ENCODE peak calls at places on chromosomes 5 and 9, in four cellular contexts. I is kidney, Q is suprapubic skin, H is uterus. A is an unnamed sample.

GRCh38 chr9:111350556-111350955 is 20.5 kb upstream of the OR2K2 start:
- DNase-seq in I (no peak), H (no peak), Q (no peak), A (no peak)

GRCh38 chr9:134879664-134880483 is 736 bp upstream of the FCN2 start:
- DNase-seq in Q (peak), H (no peak), I (no peak), A (peak)

GRCh38 chr9:114238919-114239879 is 83.7 kb upstream of the ORM1 start:
- DNase-seq in Q (no peak), I (peak), H (no peak), A (no peak)

GRCh38 chr5:135054546-135054945 is 20.5 kb upstream of the PITX1 start:
- DNase-seq in I (no peak), Q (no peak), H (no peak), A (no peak)

GRCh38 chr9:73023025-73023541 is 70.2 kb upstream of the ALDH1A1 start:
- DNase-seq in I (no peak), Q (no peak), H (peak), A (no peak)

GRCh38 chr5:109688647-109688998 is 1.1 kb upstream of the MAN2A1 start:
- DNase-seq in H (no peak), I (no peak), Q (no peak), A (no peak)

GRCh38 chr5:159504857-159505304 is 174.6 kb upstream of the IL12B start:
- DNase-seq in Q (no peak), I (peak), H (peak), A (no peak)

GRCh38 chr9:88722753-88723152 is 187.8 kb downstream of the NXNL2 start:
- DNase-seq in H (no peak), Q (no peak), I (no peak), A (no peak)

GRCh38 chr9:2267171-2267740 is 252.1 kb downstream of the SMARCA2 start:
- DNase-seq in H (no peak), I (peak), Q (no peak), A (no peak)

GRCh38 chr9:16307626-16308195 is 562.8 kb downstream of the BNC2 start:
- DNase-seq in Q (no peak), H (no peak), I (no peak), A (no peak)

GRCh38 chr9:115167175-115167574 is 49.2 kb upstream of the TNC start:
- DNase-seq in H (no peak), I (no peak), Q (no peak), A (no peak)

GRCh38 chr9:438066-438465 is 223.4 kb downstream of the DOCK8 start:
- DNase-seq in I (no peak), Q (no peak), H (no peak), A (no peak)

GRCh38 chr5:74954919-74955318 is 88.7 kb upstream of the FAM169A start:
- DNase-seq in H (no peak), I (no peak), Q (no peak), A (no peak)

DNA sequence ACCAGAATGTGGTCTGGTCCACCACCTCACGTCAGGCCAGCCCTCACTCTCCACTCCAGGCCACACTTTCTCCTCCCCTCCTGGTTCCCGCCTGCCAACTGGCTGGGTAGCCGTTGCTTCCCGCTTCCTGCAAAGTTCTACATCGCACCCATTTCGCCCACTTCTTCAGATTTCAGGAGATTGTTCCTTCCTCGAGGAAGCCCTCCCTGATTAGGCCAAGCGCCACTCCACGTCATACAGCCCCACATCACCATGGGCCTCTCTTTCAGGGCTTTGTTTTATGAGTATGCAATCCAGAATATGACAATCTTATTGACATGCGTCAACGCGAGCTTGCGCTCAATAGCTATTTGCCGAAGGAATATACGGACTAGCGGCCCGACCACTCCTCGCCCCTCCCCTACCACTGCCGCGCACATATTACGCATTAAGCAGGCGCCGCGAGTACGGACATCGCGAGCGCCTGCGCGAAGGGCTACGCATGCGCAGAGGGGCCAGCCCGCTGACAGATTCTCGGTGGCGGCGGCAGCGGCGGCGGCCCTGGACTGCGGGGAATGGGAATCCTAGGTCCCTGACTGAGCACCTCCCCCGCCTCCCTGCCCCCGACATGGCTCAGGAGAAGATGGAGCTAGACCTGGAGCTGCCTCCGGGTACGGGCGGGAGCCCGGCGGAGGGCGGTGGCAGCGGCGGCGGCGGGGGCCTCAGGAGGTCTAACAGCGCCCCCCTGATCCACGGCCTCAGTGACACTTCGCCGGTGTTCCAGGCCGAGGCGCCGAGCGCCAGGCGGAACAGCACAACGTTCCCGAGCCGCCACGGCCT is 74.7 kb downstream of the PIP5K1B start:
- DNase-seq in H (peak), Q (peak), I (peak), A (peak)
- TF ChIP-seq CTCF in H (peak), Q (peak), I (peak), A (no peak)

GRCh38 chr5:151454166-151454565 is 6.8 kb downstream of the SLC36A1 start:
- DNase-seq in I (no peak), H (no peak), Q (no peak), A (no peak)
- H3K27ac ChIP-seq in I (no peak), H (no peak), Q (no peak), A (no peak)

GRCh38 chr9:34178698-34179527 is at the start of gene UBAP1:
- DNase-seq in Q (peak), H (peak), I (peak), A (peak)
- TF ChIP-seq CTCF in Q (no peak), H (no peak), I (no peak), A (no peak)

GRCh38 chr9:107174441-107174840 is 108.6 kb upstream of the RAD23B start:
- DNase-seq in Q (no peak), H (no peak), I (no peak), A (no peak)

GRCh38 chr9:107172979-107173347 is 110.1 kb upstream of the RAD23B start:
- DNase-seq in Q (no peak), I (no peak), H (no peak), A (no peak)

GRCh38 chr9:107172160-107172978 is 110.7 kb upstream of the RAD23B start:
- DNase-seq in Q (peak), H (peak), I (no peak), A (no peak)

GRCh38 chr9:107175039-107175438 is 108.0 kb upstream of the RAD23B start:
- DNase-seq in I (no peak), Q (no peak), H (no peak), A (no peak)

GRCh38 chr9:107173422-107174180 is 109.5 kb upstream of the RAD23B start:
- DNase-seq in I (no peak), H (no peak), Q (no peak), A (no peak)
- H3K27ac ChIP-seq in I (no peak), H (no peak), Q (no peak), A (no peak)

GRCh38 chr5:2012885-2013284 is 130.2 kb upstream of the IRX4 start:
- DNase-seq in Q (no peak), I (no peak), H (no peak), A (no peak)

GRCh38 chr5:2014058-2014610 is 131.4 kb upstream of the IRX4 start:
- DNase-seq in I (no peak), Q (no peak), H (no peak), A (no peak)

GRCh38 chr5:2013301-2014057 is 130.8 kb upstream of the IRX4 start:
- DNase-seq in H (no peak), I (no peak), Q (no peak), A (no peak)

GRCh38 chr5:2015961-2016360 is 133.2 kb upstream of the IRX4 start:
- DNase-seq in I (no peak), Q (no peak), H (no peak), A (no peak)

GRCh38 chr5:2015116-2015848 is 132.6 kb upstream of the IRX4 start:
- DNase-seq in Q (no peak), I (no peak), H (no peak), A (no peak)
- TF ChIP-seq CTCF in Q (no peak), I (no peak), H (no peak), A (no peak)

GRCh38 chr5:133753856-133754255 is 141.5 kb upstream of the FSTL4 start:
- DNase-seq in I (no peak), H (no peak), Q (no peak), A (peak)
- H3K27ac ChIP-seq in I (no peak), H (no peak), Q (no peak), A (no peak)